ENCODE peak calls at places on chromosome 9, in five cellular contexts. H is ovary, G is breast epithelium, C is fibroblast of lung, I is sigmoid colon. A is an unnamed sample. For H3K36me3 and H3K4me1, the result is how much of the 10 kb centered on the place peaks cover.

GRCh38 chr9:83425240-83425639 is 113.0 kb downstream of the FRMD3 start:
- DNase-seq in H (no peak), G (no peak), C (no peak), I (no peak), A (no peak)

GRCh38 chr9:127776195-127776918 is 2.1 kb downstream of the SH2D3C start:
- DNase-seq in H (no peak), G (no peak), C (no peak), I (no peak), A (peak)

GRCh38 chr9:93079371-93079770 is 16.6 kb upstream of the CARD19 start:
- DNase-seq in H (no peak), G (no peak), C (no peak), I (peak), A (no peak)

GRCh38 chr9:2610985-2611384 is 10.6 kb upstream of the VLDLR start:
- DNase-seq in H (no peak), G (no peak), C (no peak), I (no peak), A (peak)

GRCh38 chr9:4686584-4686983 is 7.2 kb downstream of the CDC37L1 start:
- DNase-seq in H (no peak), G (no peak), C (no peak), I (no peak), A (no peak)

GRCh38 chr9:135498381-135499126 is 1.9 kb upstream of the MRPS2 start:
- DNase-seq in H (peak), G (no peak), C (no peak), I (peak), A (no peak)

GRCh38 chr9:75235632-75236031 is 147.3 kb downstream of the OSTF1 start:
- DNase-seq in H (no peak), G (no peak), C (no peak), I (no peak), A (no peak)

GRCh38 chr9:114282926-114283325 is 40.0 kb upstream of the ORM1 start:
- DNase-seq in H (peak), G (no peak), C (peak), I (peak), A (no peak)

GRCh38 chr9:126630458-126631237 is 16.9 kb downstream of the LMX1B start:
- DNase-seq in H (no peak), G (no peak), C (no peak), I (no peak), A (no peak)

GRCh38 chr9:108003551-108003950 is 514.0 kb upstream of the KLF4 start:
- DNase-seq in H (no peak), G (no peak), C (no peak), I (no peak), A (no peak)

GRCh38 chr9:135339378-135339973 is 140.1 kb upstream of the PPP1R26 start:
- DNase-seq in H (no peak), G (no peak), C (no peak), I (peak), A (no peak)

GRCh38 chr9:114684036-114684435 is 2.0 kb upstream of the TEX48 start:
- DNase-seq in H (no peak), G (no peak), C (no peak), I (no peak), A (no peak)

DNA sequence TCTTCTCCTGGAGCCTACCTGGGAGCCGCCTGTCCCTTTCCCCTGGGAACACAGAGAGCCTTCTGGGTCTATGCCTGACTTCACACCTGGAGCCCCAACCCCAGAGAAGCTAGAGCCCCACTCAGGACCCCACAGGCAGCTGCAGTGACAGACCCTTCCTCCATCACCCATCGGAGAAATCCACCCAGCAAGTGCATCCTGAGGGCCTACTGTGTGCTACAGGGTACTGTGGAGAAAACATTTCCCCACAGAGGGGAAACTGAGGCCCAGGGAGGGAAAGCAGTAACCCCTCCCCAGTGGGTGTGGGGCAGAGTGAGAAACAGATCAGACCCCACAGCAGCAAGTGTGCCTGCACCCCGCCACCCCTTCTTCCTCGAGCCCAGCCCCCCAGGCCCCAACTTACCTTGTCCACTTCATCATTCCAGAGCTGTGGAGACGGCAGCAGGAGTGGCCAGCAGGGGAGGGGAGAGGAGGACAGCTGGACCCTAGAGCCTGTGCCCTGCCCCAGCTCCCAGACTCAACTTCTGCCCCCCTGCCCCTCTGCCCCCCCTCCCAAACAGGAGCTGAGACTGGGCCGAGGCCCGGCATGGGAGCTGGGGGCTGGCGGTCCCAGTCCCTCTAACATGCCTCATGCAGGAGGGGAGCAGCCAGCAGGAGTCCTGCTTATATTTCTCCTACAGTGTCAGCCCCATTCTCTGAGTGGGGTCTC is 17.7 kb downstream of the SH3GLB2 start:
- DNase-seq in H (no peak), G (no peak), C (no peak), I (no peak), A (no peak)
- H3K36me3 ChIP-seq in H (under half), G (under half), C (under half), I (under half), A (under half)

GRCh38 chr9:121735065-121735791 is 83.8 kb downstream of the DAB2IP start:
- DNase-seq in H (no peak), G (no peak), C (peak), I (no peak), A (peak)
- H3K4me1 ChIP-seq in H (half or more), G (under half), C (under half), I (under half), A (under half)

DNA sequence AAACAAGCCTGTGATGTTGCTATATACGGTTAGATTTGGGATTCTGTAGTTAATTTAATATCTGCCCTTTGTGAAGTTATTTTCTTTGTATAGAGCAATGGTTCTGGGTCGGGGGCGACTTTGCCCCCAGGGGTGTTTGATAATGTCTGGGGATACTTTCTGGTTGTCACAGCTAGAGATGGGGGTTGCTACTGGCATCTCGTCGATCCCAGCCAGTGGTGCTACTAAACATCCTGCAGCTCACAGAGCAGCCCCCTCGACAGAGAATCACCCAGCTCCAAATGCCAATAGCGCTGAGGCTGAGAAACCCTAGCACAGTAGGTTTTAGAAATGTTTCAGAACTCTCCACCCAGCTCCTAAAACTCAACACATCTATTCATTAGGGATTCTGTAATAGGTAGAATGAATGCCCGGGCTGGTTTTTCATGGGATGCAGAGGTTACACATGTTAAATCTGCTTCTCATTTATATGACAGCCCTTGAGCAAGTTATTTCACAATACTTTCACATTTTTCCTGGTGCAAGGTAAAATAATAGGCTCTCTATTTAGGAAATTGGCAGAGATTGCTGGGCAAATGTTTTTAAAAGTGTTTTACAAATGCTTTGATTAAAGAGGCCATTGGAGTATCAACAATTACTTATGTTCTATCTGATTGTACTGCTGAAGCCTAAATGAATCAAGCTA is 75.2 kb upstream of the CTSL start:
- DNase-seq in H (no peak), G (no peak), C (no peak), I (no peak), A (no peak)
- H3K36me3 ChIP-seq in H (under half), G (under half), C (under half), I (under half), A (under half)

GRCh38 chr9:76453785-76454184 is 5.2 kb upstream of the GCNT1 start:
- DNase-seq in H (no peak), G (no peak), C (peak), I (no peak), A (no peak)

GRCh38 chr9:76463211-76463610 is 4.2 kb downstream of the GCNT1 start:
- DNase-seq in H (no peak), G (no peak), C (no peak), I (no peak), A (no peak)

GRCh38 chr9:76456202-76456926 is 2.6 kb upstream of the GCNT1 start:
- DNase-seq in H (no peak), G (no peak), C (peak), I (no peak), A (peak)

GRCh38 chr9:76459691-76460635 is 981 bp downstream of the GCNT1 start:
- DNase-seq in H (peak), G (peak), C (peak), I (no peak), A (peak)

DNA sequence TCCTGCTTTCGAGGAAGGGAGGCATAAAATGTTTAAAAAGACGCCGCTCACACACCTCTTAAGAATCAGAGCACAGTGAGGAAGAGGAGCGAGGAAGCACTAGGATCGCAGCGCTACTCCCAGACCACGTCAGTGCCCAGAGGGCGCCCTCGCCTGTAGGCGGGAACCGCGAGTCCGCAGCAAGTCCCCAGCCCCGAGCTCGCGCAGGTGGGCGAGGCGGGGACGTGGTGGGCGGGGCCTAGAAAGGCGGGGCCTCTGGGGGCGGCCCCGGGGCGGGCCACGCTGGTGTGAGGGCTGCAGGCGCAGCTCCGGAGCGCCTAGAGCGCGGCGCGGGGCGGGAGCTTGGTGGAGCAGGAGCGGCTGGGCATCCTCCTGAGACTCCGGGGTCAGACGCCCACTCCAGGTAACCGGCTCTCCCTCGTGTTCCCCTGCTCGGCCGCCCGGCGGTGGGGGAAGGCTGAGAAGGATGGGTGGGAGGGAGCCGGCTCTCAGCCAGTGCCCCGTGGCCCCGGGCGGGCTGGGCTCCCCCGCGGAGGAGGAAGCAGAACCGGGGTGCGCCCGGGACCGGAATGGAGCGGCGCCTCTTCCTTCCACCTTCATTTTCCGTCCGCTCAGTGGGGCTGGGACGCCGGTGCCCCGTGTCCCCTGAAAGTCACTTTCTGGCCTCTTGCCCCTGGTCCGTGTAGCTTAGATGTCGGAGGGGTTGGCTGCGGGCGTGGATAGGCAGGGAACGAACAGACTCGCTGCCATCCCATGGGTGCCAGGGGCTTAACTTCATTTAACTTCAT is at the start of gene GCNT1:
- DNase-seq in H (peak), G (peak), C (peak), I (peak), A (peak)
- H3K4me1 ChIP-seq in H (under half), G (under half), C (under half), I (under half), A (under half)

GRCh38 chr9:130088056-130088455 is 34.4 kb downstream of the GPR107 start:
- DNase-seq in H (no peak), G (no peak), C (no peak), I (peak), A (no peak)
- H3K36me3 ChIP-seq in H (under half), G (under half), C (under half), I (under half), A (under half)

A was measured in Caco-2.